ENCODE peak calls at places on chromosomes 16 and 17, in seven cellular contexts. One of them, this sample, is unnamed.

GRCh38 chr16:83742520-83742919 is 65.3 kb upstream of the HSBP1 start:
- DNase-seq in HL-60: no peak
- DNase-seq in neuronal stem cell: no peak
- DNase-seq in stimulated activated naive B cell treated with anti-CD40 and anti-IgM and Interleukin-4, amounts not matched to agents 10 μg/mL and 1 μg/mL and 100 μg/mL, for 72 hours: no peak
- DNase-seq in stomach: no peak
- DNase-seq in H4: no peak
- DNase-seq in immature natural killer cell: no peak
- DNase-seq in this sample: no peak

GRCh38 chr17:6239237-6239798 is 169.1 kb downstream of the WSCD1 start:
- DNase-seq in neuronal stem cell: no peak
- DNase-seq in H4: no peak
- DNase-seq in HL-60: no peak
- DNase-seq in stomach: no peak
- DNase-seq in immature natural killer cell: no peak
- DNase-seq in stimulated activated naive B cell treated with anti-CD40 and anti-IgM and Interleukin-4, amounts not matched to agents 10 μg/mL and 1 μg/mL and 100 μg/mL, for 72 hours: no peak
- DNase-seq in this sample: no peak

GRCh38 chr16:79093554-79093967 is 507.0 kb downstream of the MAF start:
- DNase-seq in stomach: no peak
- DNase-seq in HL-60: peak; percentile 87
- DNase-seq in neuronal stem cell: no peak
- DNase-seq in immature natural killer cell: peak; percentile 70
- DNase-seq in H4: peak; percentile 13
- DNase-seq in stimulated activated naive B cell treated with anti-CD40 and anti-IgM and Interleukin-4, amounts not matched to agents 10 μg/mL and 1 μg/mL and 100 μg/mL, for 72 hours: peak; percentile 41
- DNase-seq in this sample: no peak

GRCh38 chr16:79369796-79370195 is 230.7 kb downstream of the MAF start:
- DNase-seq in immature natural killer cell: no peak
- DNase-seq in neuronal stem cell: no peak
- DNase-seq in stomach: no peak
- DNase-seq in HL-60: no peak
- DNase-seq in stimulated activated naive B cell treated with anti-CD40 and anti-IgM and Interleukin-4, amounts not matched to agents 10 μg/mL and 1 μg/mL and 100 μg/mL, for 72 hours: no peak
- DNase-seq in H4: no peak
- DNase-seq in this sample: peak; percentile 37

GRCh38 chr17:1882836-1883235 is 53.0 kb downstream of the RPA1 start:
- DNase-seq in stimulated activated naive B cell treated with anti-CD40 and anti-IgM and Interleukin-4, amounts not matched to agents 10 μg/mL and 1 μg/mL and 100 μg/mL, for 72 hours: no peak
- DNase-seq in H4: peak; percentile 38
- DNase-seq in stomach: no peak
- DNase-seq in immature natural killer cell: peak; percentile 34
- DNase-seq in HL-60: no peak
- DNase-seq in neuronal stem cell: peak; percentile 20
- DNase-seq in this sample: peak; percentile 69

GRCh38 chr16:2529061-2529931 is 1.9 kb downstream of the CEMP1 start:
- DNase-seq in stomach: no peak
- DNase-seq in stimulated activated naive B cell treated with anti-CD40 and anti-IgM and Interleukin-4, amounts not matched to agents 10 μg/mL and 1 μg/mL and 100 μg/mL, for 72 hours: no peak
- DNase-seq in neuronal stem cell: no peak
- DNase-seq in H4: no peak
- DNase-seq in immature natural killer cell: no peak
- DNase-seq in HL-60: no peak
- DNase-seq in this sample: peak; percentile 51

GRCh38 chr17:18920911-18921441 is 31.0 kb upstream of the SLC5A10 start:
- DNase-seq in HL-60: no peak
- DNase-seq in stimulated activated naive B cell treated with anti-CD40 and anti-IgM and Interleukin-4, amounts not matched to agents 10 μg/mL and 1 μg/mL and 100 μg/mL, for 72 hours: no peak
- DNase-seq in neuronal stem cell: no peak
- DNase-seq in H4: no peak
- DNase-seq in immature natural killer cell: no peak
- DNase-seq in stomach: no peak
- DNase-seq in this sample: peak; percentile 56

GRCh38 chr16:75072239-75072947 is 44.2 kb downstream of the LDHD start:
- DNase-seq in neuronal stem cell: no peak
- DNase-seq in H4: no peak
- DNase-seq in immature natural killer cell: no peak
- DNase-seq in stomach: no peak
- DNase-seq in stimulated activated naive B cell treated with anti-CD40 and anti-IgM and Interleukin-4, amounts not matched to agents 10 μg/mL and 1 μg/mL and 100 μg/mL, for 72 hours: no peak
- DNase-seq in HL-60: no peak
- DNase-seq in this sample: no peak

GRCh38 chr17:38897176-38897575 is 27.3 kb downstream of the LASP1 start:
- DNase-seq in stomach: no peak
- DNase-seq in HL-60: no peak
- DNase-seq in stimulated activated naive B cell treated with anti-CD40 and anti-IgM and Interleukin-4, amounts not matched to agents 10 μg/mL and 1 μg/mL and 100 μg/mL, for 72 hours: no peak
- DNase-seq in H4: no peak
- DNase-seq in immature natural killer cell: no peak
- DNase-seq in neuronal stem cell: no peak
- DNase-seq in this sample: no peak

GRCh38 chr16:90019201-90019542 is at the start of gene DBNDD1:
- DNase-seq in immature natural killer cell: no peak
- DNase-seq in HL-60: no peak
- DNase-seq in stimulated activated naive B cell treated with anti-CD40 and anti-IgM and Interleukin-4, amounts not matched to agents 10 μg/mL and 1 μg/mL and 100 μg/mL, for 72 hours: no peak
- DNase-seq in H4: no peak
- DNase-seq in neuronal stem cell: no peak
- DNase-seq in stomach: peak; percentile 56
- DNase-seq in this sample: no peak

GRCh38 chr17:80187493-80187892 is 17.7 kb downstream of the CARD14 start:
- DNase-seq in HL-60: no peak
- DNase-seq in immature natural killer cell: no peak
- DNase-seq in stimulated activated naive B cell treated with anti-CD40 and anti-IgM and Interleukin-4, amounts not matched to agents 10 μg/mL and 1 μg/mL and 100 μg/mL, for 72 hours: no peak
- DNase-seq in stomach: peak; percentile 79
- DNase-seq in H4: peak; percentile 53
- DNase-seq in neuronal stem cell: no peak
- DNase-seq in this sample: peak; percentile 77